ENCODE peak calls at places on chromosome 22, in five cellular contexts. I is astrocyte of the cerebellum; B is renal cortical epithelial cell; T is stimulated activated CD8-positive, alpha-beta memory T cell treated with anti-CD3 and anti-CD28 coated beads, Interleukin-4, amount 100 ng/mL, for 1 hour; V is ACHN. S is an unnamed sample.

GRCh38 chr22:19533857-19534256 is 9.6 kb upstream of the CLDN5 start:
- DNase-seq in T (no peak), I (no peak), V (no peak), B (no peak), S (no peak)

GRCh38 chr22:36913431-36914382 is at the start of gene CSF2RB:
- DNase-seq in I (no peak), V (no peak), T (no peak), B (no peak), S (no peak)

GRCh38 chr22:38232196-38232595 is 30.4 kb downstream of the MAFF start:
- DNase-seq in T (no peak), V (no peak), B (no peak), I (no peak), S (no peak)

GRCh38 chr22:27473533-27473932 is 328.0 kb downstream of the MN1 start:
- DNase-seq in V (peak), B (peak), I (no peak), T (no peak), S (no peak)

GRCh38 chr22:50074551-50075042 is 10.6 kb downstream of the MLC1 start:
- DNase-seq in T (no peak), I (no peak), V (no peak), B (no peak), S (no peak)

GRCh38 chr22:27110985-27111451 is 453.6 kb downstream of the MIAT start:
- DNase-seq in I (no peak), V (peak), B (no peak), T (no peak), S (no peak)

GRCh38 chr22:46052331-46052771 is 75.4 kb upstream of the WNT7B start:
- DNase-seq in V (no peak), T (no peak), I (no peak), B (no peak), S (no peak)

GRCh38 chr22:19884161-19884953 is 29.7 kb upstream of the GNB1L start:
- DNase-seq in V (no peak), T (no peak), I (no peak), B (no peak), S (no peak)

GRCh38 chr22:18066181-18066859 is 11.5 kb upstream of the PEX26 start:
- DNase-seq in I (no peak), B (no peak), T (no peak), V (no peak), S (no peak)

GRCh38 chr22:22556995-22557925 is 1.8 kb downstream of the PRAME start:
- DNase-seq in V (no peak), I (no peak), T (no peak), B (no peak), S (peak)

GRCh38 chr22:27512283-27512761 is 289.2 kb downstream of the MN1 start:
- DNase-seq in V (no peak), I (peak), B (no peak), T (no peak), S (no peak)

GRCh38 chr22:44330727-44331660 is 18.2 kb upstream of the SHISAL1 start:
- DNase-seq in B (no peak), I (no peak), V (no peak), T (no peak), S (no peak)